ENCODE peak calls at places on chromosomes 3 and 15, in ten cellular contexts. A is B cell, O is esophagus muscularis mucosa, B is GM12865, E is A549, V is psoas muscle, M is Panc1, G is Peyer's patch, Z is cardiac fibroblast, Q is mammary epithelial cell. K is an unnamed sample.

GRCh38 chr3:64489361-64490044 is 198.3 kb downstream of the ADAMTS9 start:
- DNase-seq in A (no peak), O (no peak), B (no peak), E (no peak), V (no peak), M (no peak), G (peak), Z (no peak), Q (peak), K (no peak)

GRCh38 chr15:85419200-85419599 is 38.8 kb downstream of the AKAP13 start:
- DNase-seq in A (no peak), O (no peak), B (no peak), E (no peak), V (no peak), M (no peak), G (no peak), Z (peak), Q (no peak), K (no peak)

GRCh38 chr15:88756926-88757325 is 46.3 kb upstream of the ACAN start:
- DNase-seq in A (no peak), O (peak), B (no peak), E (no peak), V (no peak), M (no peak), G (no peak), Z (no peak), Q (no peak), K (no peak)

GRCh38 chr3:49422379-49423248 is at the start of gene AMT:
- DNase-seq in A (no peak), O (no peak), B (no peak), E (no peak), V (peak), M (no peak), G (peak), Z (no peak), Q (no peak), K (no peak)

GRCh38 chr3:155889952-155890351 is 19.5 kb downstream of the GMPS start:
- DNase-seq in A (no peak), O (no peak), B (no peak), E (no peak), V (no peak), M (no peak), G (no peak), Z (no peak), Q (no peak), K (no peak)

GRCh38 chr3:64815691-64816225 is 128.0 kb upstream of the ADAMTS9 start:
- DNase-seq in A (no peak), O (no peak), B (no peak), E (no peak), V (no peak), M (no peak), G (no peak), Z (peak), Q (no peak), K (no peak)

GRCh38 chr3:177817746-177818145 is 620.5 kb upstream of the TBL1XR1 start:
- DNase-seq in A (no peak), O (no peak), B (no peak), E (no peak), V (no peak), M (no peak), G (no peak), Z (no peak), Q (no peak), K (no peak)

GRCh38 chr3:196399485-196399945 is 32.7 kb downstream of the UBXN7 start:
- DNase-seq in A (no peak), O (no peak), B (no peak), E (no peak), V (no peak), M (no peak), G (no peak), Z (peak), Q (peak), K (no peak)

GRCh38 chr3:97871206-97871605 is 49.4 kb downstream of the CRYBG3 start:
- DNase-seq in A (no peak), O (no peak), B (no peak), E (no peak), V (no peak), M (no peak), G (no peak), Z (peak), Q (no peak), K (no peak)

GRCh38 chr3:13015286-13016082 is 57.7 kb downstream of the IQSEC1 start:
- DNase-seq in A (peak), O (no peak), B (peak), E (no peak), V (peak), M (no peak), G (peak), Z (no peak), Q (no peak), K (peak)

GRCh38 chr3:119700269-119700919 is 2.4 kb upstream of the CFAP91 start:
- DNase-seq in A (peak), O (no peak), B (peak), E (no peak), V (no peak), M (no peak), G (peak), Z (peak), Q (peak), K (no peak)

GRCh38 chr15:31387101-31387482 is 60.5 kb downstream of the KLF13 start:
- DNase-seq in A (no peak), O (no peak), B (no peak), E (no peak), V (no peak), M (no peak), G (peak), Z (no peak), Q (no peak), K (no peak)

GRCh38 chr3:39910828-39911464 is 101.5 kb downstream of the MYRIP start:
- DNase-seq in A (no peak), O (no peak), B (no peak), E (no peak), V (no peak), M (no peak), G (no peak), Z (peak), Q (peak), K (no peak)

GRCh38 chr3:64484289-64484992 is 203.4 kb downstream of the ADAMTS9 start:
- DNase-seq in A (peak), O (peak), B (peak), E (peak), V (peak), M (peak), G (peak), Z (peak), Q (peak), K (peak)

GRCh38 chr15:42919794-42920280 is 741 bp downstream of the TTBK2 start:
- DNase-seq in A (peak), O (no peak), B (peak), E (no peak), V (no peak), M (no peak), G (peak), Z (peak), Q (peak), K (no peak)

GRCh38 chr3:157077565-157077991 is 82.4 kb downstream of the CCNL1 start:
- DNase-seq in A (no peak), O (peak), B (no peak), E (no peak), V (peak), M (no peak), G (no peak), Z (no peak), Q (no peak), K (no peak)
- TF ChIP-seq CTCF in A (no peak), O (no peak), B (no peak), E (no peak), V (no peak), M (peak), G (no peak), Z (no peak), Q (no peak), K (no peak)

GRCh38 chr15:72488558-72488957 is 14.4 kb downstream of the ARIH1 start:
- DNase-seq in A (no peak), O (no peak), B (no peak), E (no peak), V (no peak), M (no peak), G (no peak), Z (no peak), Q (no peak), K (no peak)

GRCh38 chr15:72482275-72482674 is 8.1 kb downstream of the ARIH1 start:
- DNase-seq in A (no peak), O (no peak), B (no peak), E (no peak), V (no peak), M (no peak), G (no peak), Z (no peak), Q (no peak), K (no peak)

GRCh38 chr15:72483279-72483678 is 9.1 kb downstream of the ARIH1 start:
- DNase-seq in A (no peak), O (no peak), B (no peak), E (no peak), V (no peak), M (no peak), G (no peak), Z (no peak), Q (no peak), K (no peak)

GRCh38 chr15:72487070-72487797 is 13.1 kb downstream of the ARIH1 start:
- DNase-seq in A (no peak), O (no peak), B (no peak), E (no peak), V (no peak), M (no peak), G (no peak), Z (no peak), Q (no peak), K (no peak)

GRCh38 chr15:72486144-72486543 is 12.0 kb downstream of the ARIH1 start:
- DNase-seq in A (no peak), O (no peak), B (no peak), E (no peak), V (no peak), M (no peak), G (no peak), Z (peak), Q (no peak), K (no peak)
- TF ChIP-seq CTCF in A (no peak), O (no peak), B (no peak), E (no peak), V (no peak), M (no peak), G (no peak), Z (no peak), Q (no peak), K (no peak)

GRCh38 chr15:92226020-92226612 is 167.6 kb upstream of the ST8SIA2 start:
- DNase-seq in A (no peak), O (no peak), B (peak), E (no peak), V (no peak), M (no peak), G (no peak), Z (peak), Q (peak), K (no peak)
- TF ChIP-seq CTCF in A (no peak), O (peak), B (peak), E (peak), V (peak), M (peak), G (peak), Z (no peak), Q (peak), K (no peak)

GRCh38 chr15:79058260-79058850 is 32.2 kb downstream of the RASGRF1 start:
- DNase-seq in A (no peak), O (no peak), B (no peak), E (no peak), V (no peak), M (no peak), G (no peak), Z (no peak), Q (no peak), K (no peak)

GRCh38 chr15:79059081-79059572 is 31.5 kb downstream of the RASGRF1 start:
- DNase-seq in A (no peak), O (no peak), B (no peak), E (no peak), V (no peak), M (no peak), G (no peak), Z (no peak), Q (no peak), K (no peak)

GRCh38 chr15:79054350-79054749 is 36.2 kb downstream of the RASGRF1 start:
- DNase-seq in A (no peak), O (no peak), B (no peak), E (no peak), V (no peak), M (no peak), G (no peak), Z (no peak), Q (no peak), K (no peak)

GRCh38 chr15:79060175-79060574 is 30.4 kb downstream of the RASGRF1 start:
- DNase-seq in A (no peak), O (no peak), B (no peak), E (no peak), V (no peak), M (no peak), G (no peak), Z (no peak), Q (no peak), K (no peak)

GRCh38 chr15:79057050-79057449 is 33.5 kb downstream of the RASGRF1 start:
- DNase-seq in A (no peak), O (no peak), B (no peak), E (no peak), V (no peak), M (no peak), G (no peak), Z (no peak), Q (no peak), K (no peak)
- TF ChIP-seq CTCF in A (no peak), O (no peak), B (no peak), E (no peak), V (no peak), M (no peak), G (no peak), Z (no peak), Q (no peak), K (no peak)

GRCh38 chr15:57752426-57752825 is 45.9 kb downstream of the POLR2M start:
- DNase-seq in A (no peak), O (no peak), B (no peak), E (peak), V (peak), M (no peak), G (no peak), Z (no peak), Q (no peak), K (no peak)
- TF ChIP-seq CTCF in A (no peak), O (peak), B (no peak), E (no peak), V (peak), M (no peak), G (no peak), Z (peak), Q (peak), K (no peak)

GRCh38 chr3:188034989-188035388 is 119.0 kb upstream of the LPP start:
- DNase-seq in A (no peak), O (no peak), B (no peak), E (no peak), V (no peak), M (no peak), G (no peak), Z (no peak), Q (peak), K (no peak)

GRCh38 chr3:188041193-188041592 is 112.8 kb upstream of the LPP start:
- DNase-seq in A (no peak), O (no peak), B (no peak), E (no peak), V (no peak), M (no peak), G (no peak), Z (no peak), Q (no peak), K (no peak)

GRCh38 chr3:188036375-188036985 is 117.5 kb upstream of the LPP start:
- DNase-seq in A (no peak), O (no peak), B (no peak), E (no peak), V (no peak), M (no peak), G (no peak), Z (no peak), Q (no peak), K (no peak)

GRCh38 chr3:188037965-188038581 is 115.9 kb upstream of the LPP start:
- DNase-seq in A (no peak), O (no peak), B (no peak), E (no peak), V (no peak), M (no peak), G (no peak), Z (peak), Q (peak), K (no peak)

GRCh38 chr3:188037116-188037718 is 116.7 kb upstream of the LPP start:
- DNase-seq in A (no peak), O (no peak), B (no peak), E (no peak), V (no peak), M (no peak), G (no peak), Z (peak), Q (peak), K (no peak)
- TF ChIP-seq CTCF in A (no peak), O (peak), B (no peak), E (peak), V (peak), M (peak), G (no peak), Z (peak), Q (peak), K (no peak)

GRCh38 chr3:150581174-150581573 is 21.9 kb upstream of the SELENOT start:
- DNase-seq in A (no peak), O (no peak), B (no peak), E (no peak), V (no peak), M (no peak), G (no peak), Z (no peak), Q (no peak), K (no peak)

GRCh38 chr3:150582620-150583019 is 20.5 kb upstream of the SELENOT start:
- DNase-seq in A (no peak), O (no peak), B (peak), E (no peak), V (no peak), M (no peak), G (no peak), Z (no peak), Q (no peak), K (no peak)

GRCh38 chr3:150583028-150583427 is 20.1 kb upstream of the SELENOT start:
- DNase-seq in A (no peak), O (no peak), B (peak), E (no peak), V (no peak), M (no peak), G (no peak), Z (no peak), Q (no peak), K (no peak)

DNA sequence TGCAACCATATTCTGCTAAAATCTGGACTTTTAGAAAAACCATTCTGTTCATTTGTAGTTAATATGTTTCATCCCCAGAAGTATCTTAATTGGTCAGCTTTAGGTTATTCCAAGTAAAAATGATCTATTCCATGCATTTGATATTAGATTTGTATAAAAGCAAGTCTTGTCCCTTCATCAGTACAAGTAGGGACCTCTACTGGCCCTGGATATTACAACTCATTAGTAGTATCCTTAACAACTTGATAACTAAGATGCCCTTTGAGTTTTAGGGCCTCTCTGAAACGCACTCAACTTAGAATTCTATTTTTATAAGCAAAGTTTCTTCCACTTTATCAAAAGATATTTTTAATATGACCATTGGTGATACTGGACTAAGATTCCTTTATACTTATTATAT is 25.3 kb upstream of the SELENOT start:
- DNase-seq in A (no peak), O (no peak), B (no peak), E (no peak), V (no peak), M (no peak), G (no peak), Z (peak), Q (no peak), K (no peak)
- TF ChIP-seq CTCF in A (no peak), O (no peak), B (no peak), E (no peak), V (no peak), M (no peak), G (no peak), Z (no peak), Q (peak), K (no peak)

DNA sequence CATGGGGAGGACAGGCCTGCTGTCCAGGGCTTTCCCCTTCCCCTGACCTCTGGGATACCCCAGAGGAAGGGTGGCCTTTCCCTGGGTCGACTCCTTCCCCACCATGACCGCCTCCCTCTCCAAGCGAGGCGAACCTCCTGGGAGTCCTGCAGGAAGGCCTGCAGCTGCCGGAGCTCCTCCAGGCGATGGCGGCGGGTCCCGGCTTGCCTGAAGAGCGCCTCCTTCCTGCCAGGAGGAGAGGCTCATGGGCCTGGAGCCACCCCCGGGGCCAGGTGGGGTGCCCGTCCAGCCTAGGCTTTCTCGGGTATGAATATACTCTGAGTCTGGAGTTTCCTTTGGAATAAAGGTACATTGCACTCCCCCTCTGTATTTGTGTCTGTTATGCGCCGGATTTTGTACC is 20.1 kb downstream of the PLA2G4B start:
- DNase-seq in A (no peak), O (no peak), B (no peak), E (no peak), V (no peak), M (no peak), G (no peak), Z (no peak), Q (no peak), K (no peak)
- TF ChIP-seq CTCF in A (no peak), O (no peak), B (no peak), E (no peak), V (no peak), M (no peak), G (no peak), Z (no peak), Q (no peak), K (no peak)

GRCh38 chr15:74281147-74282133 is 45.3 kb downstream of the CCDC33 start:
- DNase-seq in A (no peak), O (no peak), B (no peak), E (no peak), V (no peak), M (no peak), G (no peak), Z (no peak), Q (no peak), K (no peak)
- TF ChIP-seq CTCF in A (no peak), O (no peak), B (no peak), E (no peak), V (no peak), M (no peak), G (no peak), Z (no peak), Q (no peak), K (no peak)